ENCODE peak calls at places on chromosome 21, in four cellular contexts. O is GM12878, T is K562, Q is HepG2. G is an unnamed sample.

GRCh38 chr21:45049725-45050359 is 24.5 kb upstream of the ADARB1 start:
- DNase-seq in O (no peak), T (no peak), Q (no peak), G (no peak)

GRCh38 chr21:33232640-33233039 is 2.9 kb downstream of the IFNAR2 start:
- DNase-seq in Q (peak; percentile 28), O (no peak), T (no peak), G (no peak)

GRCh38 chr21:45987121-45987711 is 5.6 kb downstream of the COL6A1 start:
- DNase-seq in Q (no peak), T (no peak), O (no peak), G (no peak)

GRCh38 chr21:26131554-26131953 is 39.0 kb downstream of the APP start:
- DNase-seq in T (no peak), Q (no peak), O (no peak), G (no peak)

GRCh38 chr21:33767236-33767635 is 124.9 kb downstream of the ITSN1 start:
- DNase-seq in T (no peak), Q (no peak), O (no peak), G (no peak)

GRCh38 chr21:44601596-44602473 is 1.4 kb downstream of the KRTAP10-7 start:
- DNase-seq in Q (no peak), T (no peak), O (no peak), G (no peak)

GRCh38 chr21:27519357-27519756 is 552.5 kb upstream of the ADAMTS5 start:
- DNase-seq in Q (no peak), T (no peak), O (no peak), G (no peak)

GRCh38 chr21:45130324-45130774 is 56.0 kb downstream of the ADARB1 start:
- DNase-seq in Q (no peak), O (no peak), T (no peak), G (no peak)

GRCh38 chr21:25966308-25966707 is 204.3 kb downstream of the APP start:
- DNase-seq in T (no peak), O (no peak), Q (no peak), G (no peak)

GRCh38 chr21:39050839-39051560 is 132.3 kb downstream of the PSMG1 start:
- DNase-seq in T (no peak), O (no peak), Q (no peak), G (no peak)

GRCh38 chr21:32602099-32602498 is 10.1 kb downstream of the CFAP298 start:
- DNase-seq in O (no peak), Q (no peak), T (no peak), G (no peak)

GRCh38 chr21:32549861-32550260 is 35.5 kb downstream of the TCP10L start:
- DNase-seq in Q (no peak), T (no peak), O (no peak), G (no peak)

GRCh38 chr21:44720170-44720569 is 8.8 kb upstream of the TSPEAR start:
- DNase-seq in O (no peak), T (no peak), Q (no peak), G (no peak)

GRCh38 chr21:29148535-29148934 is 18.1 kb downstream of the MAP3K7CL start:
- DNase-seq in O (no peak), Q (no peak), T (no peak), G (no peak)

GRCh38 chr21:17769049-17769845 is 49.9 kb downstream of the C21orf91 start:
- DNase-seq in Q (no peak), T (no peak), O (no peak), G (no peak)

GRCh38 chr21:45320261-45320990 is 32.7 kb upstream of the POFUT2 start:
- DNase-seq in O (no peak), T (no peak), Q (no peak), G (no peak)

GRCh38 chr21:31768720-31769119 is 36.8 kb upstream of the SCAF4 start:
- DNase-seq in Q (no peak), T (no peak), O (no peak), G (no peak)

GRCh38 chr21:44926364-44927101 is 5.8 kb upstream of the ITGB2 start:
- DNase-seq in Q (no peak), T (no peak), O (no peak), G (no peak)

GRCh38 chr21:45861156-45861870 is 120.3 kb upstream of the COL6A1 start:
- DNase-seq in Q (no peak), T (no peak), O (no peak), G (no peak)

GRCh38 chr21:39087976-39088370 is 95.3 kb downstream of the PSMG1 start:
- DNase-seq in T (no peak), Q (no peak), O (no peak), G (no peak)

GRCh38 chr21:26849428-26850115 is 4.4 kb upstream of the ADAMTS1 start:
- DNase-seq in Q (peak; percentile 47), T (peak; percentile 37), O (no peak), G (no peak)

GRCh38 chr21:29256125-29256895 is 42.4 kb upstream of the BACH1 start:
- DNase-seq in T (no peak), O (no peak), Q (no peak), G (no peak)

GRCh38 chr21:38859852-38860251 is 54.1 kb downstream of the ETS2 start:
- DNase-seq in Q (no peak), O (no peak), T (no peak), G (no peak)

GRCh38 chr21:32306021-32306780 is 7.5 kb downstream of the MRAP start:
- DNase-seq in T (peak; percentile 37), Q (peak; percentile 41), O (no peak), G (peak; percentile 68)

GRCh38 chr21:44728716-44729115 is 17.3 kb upstream of the TSPEAR start:
- DNase-seq in T (no peak), O (no peak), Q (no peak), G (no peak)

GRCh38 chr21:25734654-25735220 is at the start of the genes ATP5PF and GABPA:
- DNase-seq in T (peak; percentile 89), Q (peak; percentile 97), O (peak; percentile 97), G (peak; percentile 94)

GRCh38 chr21:25373126-25374082 is 233.9 kb downstream of the MRPL39 start:
- DNase-seq in T (no peak), Q (no peak), O (no peak), G (no peak)

DNA sequence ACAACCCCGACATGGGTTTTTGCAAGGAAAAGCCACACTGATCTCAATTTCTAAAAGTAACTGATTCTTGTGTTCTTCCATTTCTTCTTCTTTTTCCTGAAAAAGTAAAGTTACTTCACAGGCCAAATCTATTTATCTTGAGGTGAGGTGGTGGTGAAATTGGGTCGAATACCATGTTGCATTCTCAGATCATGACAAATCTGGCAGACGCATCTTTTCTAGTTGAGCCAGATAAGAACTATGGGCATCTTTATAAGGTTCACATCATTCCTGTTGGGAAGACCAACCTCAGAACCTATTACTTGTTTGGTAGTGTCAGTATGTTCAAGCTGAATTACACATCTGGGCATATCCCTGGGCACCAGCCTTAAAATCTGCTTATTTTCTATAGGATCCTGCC is 78.6 kb upstream of the USP25 start:
- DNase-seq in Q (no peak), O (no peak), T (no peak), G (no peak)
- TF ChIP-seq TARDBP in Q (no peak), O (no peak), T (no peak), G (no peak)

GRCh38 chr21:41769106-41769505 is 2.3 kb upstream of the RIPK4 start:
- DNase-seq in Q (no peak), O (no peak), T (no peak), G (no peak)
- TF ChIP-seq TARDBP in Q (no peak), O (no peak), T (no peak), G (no peak)

GRCh38 chr21:42923553-42924432 is 1.6 kb downstream of the ERVH48-1 start:
- DNase-seq in T (peak; percentile 90), O (peak; percentile 70), Q (peak; percentile 83), G (peak; percentile 87)
- TF ChIP-seq TARDBP in T (peak; percentile 67), O (no peak), Q (no peak), G (no peak)

DNA sequence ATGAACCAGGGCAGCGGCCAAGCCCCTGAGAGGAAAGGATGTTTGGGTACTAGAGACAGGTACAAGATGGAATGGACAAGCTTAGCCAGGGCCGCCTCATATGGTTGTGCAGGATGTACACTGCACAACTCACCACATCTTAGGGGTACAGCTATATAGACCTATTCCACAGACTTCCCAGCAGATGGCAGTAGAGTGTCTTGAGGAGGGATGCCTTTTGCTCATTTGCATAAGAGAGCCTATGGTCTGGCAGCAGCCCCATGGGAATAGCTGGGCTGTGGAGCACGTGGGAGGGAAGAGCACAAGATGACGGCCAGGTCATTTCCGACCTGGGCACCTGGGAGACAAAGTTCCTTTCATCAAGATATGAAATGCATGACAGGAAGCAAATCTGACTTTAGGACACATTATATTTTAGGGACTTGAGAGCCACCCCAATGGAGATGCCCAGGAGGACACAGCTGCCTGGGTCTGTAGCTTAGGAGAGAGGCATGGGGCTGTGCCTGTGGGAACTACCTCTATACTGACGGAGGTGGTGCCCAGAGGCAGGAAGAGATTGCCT is 215.5 kb downstream of the KCNJ6 start:
- DNase-seq in T (peak; percentile 79), O (peak; percentile 56), Q (peak; percentile 48), G (peak; percentile 88)
- TF ChIP-seq TARDBP in T (no peak), O (no peak), Q (no peak), G (no peak)

GRCh38 chr21:34916446-34916845 is 132.7 kb downstream of the RUNX1 start:
- DNase-seq in Q (no peak), T (no peak), O (no peak), G (no peak)
- TF ChIP-seq TARDBP in Q (no peak), T (no peak), O (no peak), G (no peak)

GRCh38 chr21:22743085-22743484 is 1744.9 kb downstream of the NCAM2 start:
- DNase-seq in Q (no peak), T (no peak), O (no peak), G (no peak)
- TF ChIP-seq TARDBP in Q (no peak), T (no peak), O (no peak), G (no peak)